ENCODE peak calls at places on chromosome 15, in four cellular contexts. Y is lung, U is NB4, P is IMR-90. O is an unnamed sample.
A peak's percentile ranks its signal among the peaks of the same experiment; 100 is the strongest.

GRCh38 chr15:83312046-83312445 is 27.6 kb upstream of the BNC1 start:
- DNase-seq in P (no peak), U (no peak), Y (no peak), O (no peak)

GRCh38 chr15:44193651-44194396 is 1.2 kb downstream of the FRMD5 start:
- DNase-seq in Y (no peak), U (no peak), P (peak; percentile 55), O (peak; percentile 58)

GRCh38 chr15:96285306-96285705 is 45.2 kb upstream of the NR2F2 start:
- DNase-seq in Y (no peak), P (peak; percentile 99), U (peak; percentile 77), O (peak; percentile 63)

GRCh38 chr15:33292718-33293307 is 18.0 kb upstream of the RYR3 start:
- DNase-seq in Y (peak; percentile 56), P (peak; percentile 53), U (peak; percentile 60), O (peak; percentile 69)

GRCh38 chr15:52288986-52289385 is 6.6 kb downstream of the MYO5C start:
- DNase-seq in P (no peak), U (no peak), Y (no peak), O (no peak)

GRCh38 chr15:92883643-92884458 is 16.3 kb upstream of the CHD2 start:
- DNase-seq in Y (no peak), P (peak; percentile 62), U (peak; percentile 36), O (peak; percentile 64)

GRCh38 chr15:84715442-84716035 is 400 bp downstream of the SEC11A start:
- DNase-seq in U (peak; percentile 70), Y (no peak), P (peak; percentile 28), O (peak; percentile 28)

GRCh38 chr15:33064878-33065277 is 129.6 kb downstream of the FMN1 start:
- DNase-seq in U (no peak), Y (no peak), P (peak; percentile 81), O (peak; percentile 17)

GRCh38 chr15:94984886-94985285 is 753.5 kb downstream of the MCTP2 start:
- DNase-seq in U (no peak), Y (no peak), P (no peak), O (no peak)

GRCh38 chr15:95286316-95286880 is 1044.1 kb upstream of the NR2F2 start:
- DNase-seq in U (no peak), P (no peak), Y (no peak), O (no peak)

GRCh38 chr15:45165536-45165935 is 22.2 kb downstream of the SHF start:
- DNase-seq in Y (no peak), P (no peak), U (no peak), O (no peak)

GRCh38 chr15:62497356-62497755 is 332.3 kb upstream of the C2CD4B start:
- DNase-seq in Y (no peak), P (peak; percentile 38), U (no peak), O (peak; percentile 23)

GRCh38 chr15:44676676-44677075 is 13.2 kb upstream of the SPG11 start:
- DNase-seq in U (no peak), Y (no peak), P (no peak), O (no peak)

GRCh38 chr15:69648775-69649735 is 196.4 kb downstream of the RPLP1 start:
- DNase-seq in P (no peak), Y (no peak), U (no peak), O (no peak)
- H3K4me3 ChIP-seq in P (no peak overlapping the region), Y (no peak overlapping the region), U (no peak overlapping the region), O (no peak overlapping the region)

DNA sequence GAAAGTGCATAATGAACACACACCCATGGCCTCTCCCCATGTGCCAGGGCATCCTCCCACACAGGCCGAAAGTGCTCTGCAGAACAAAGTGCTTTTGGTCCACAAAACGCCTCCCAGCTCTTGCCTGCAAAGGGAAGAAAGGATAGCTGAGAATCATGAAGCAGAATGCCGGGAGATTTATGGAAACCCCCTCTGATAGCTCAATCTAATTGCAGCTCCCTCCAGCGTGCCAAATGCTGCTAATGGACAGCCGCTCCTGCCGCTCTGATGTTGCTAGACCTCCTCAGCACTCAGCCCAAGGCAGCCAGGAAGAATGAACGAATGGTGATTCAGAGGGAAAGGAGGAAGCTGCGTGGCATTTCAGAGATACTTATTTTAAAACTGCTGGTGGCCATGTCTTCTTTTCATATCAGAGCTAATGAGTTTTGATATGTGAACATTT is 145.3 kb downstream of the TJP1 start:
- DNase-seq in U (peak; percentile 6), Y (no peak), P (peak; percentile 62), O (peak; percentile 63)
- H3K4me3 ChIP-seq in U (no peak overlapping the region), Y (no peak overlapping the region), P (no peak overlapping the region), O (no peak overlapping the region)

DNA sequence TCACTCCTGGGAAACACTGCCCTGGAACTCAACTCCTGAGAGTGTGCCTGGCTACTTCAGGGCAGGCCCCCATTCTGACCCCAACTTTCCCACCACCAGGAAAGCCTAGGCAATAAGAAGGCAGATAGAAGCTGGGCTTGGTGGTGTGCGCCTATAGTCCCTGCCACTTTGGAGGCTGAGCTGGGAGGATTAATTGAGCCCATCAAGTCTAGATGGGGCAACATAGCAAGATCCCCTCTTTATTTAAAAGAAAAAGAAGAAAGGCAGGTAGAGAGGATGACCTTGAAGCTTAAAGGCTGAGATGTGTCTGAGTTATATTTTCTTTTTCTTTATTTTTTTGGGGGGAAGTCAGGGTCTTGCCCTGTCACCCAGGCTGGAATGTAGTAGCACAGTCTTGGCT is 4.2 kb upstream of the RBPMS2 start:
- DNase-seq in U (no peak), P (no peak), Y (no peak), O (no peak)
- H3K4me3 ChIP-seq in U (no peak overlapping the region), P (no peak overlapping the region), Y (no peak overlapping the region), O (no peak overlapping the region)

GRCh38 chr15:39783244-39783820 is 691 bp upstream of the FSIP1 start:
- DNase-seq in P (peak; percentile 25), Y (no peak), U (peak; percentile 16), O (no peak)

GRCh38 chr15:39782441-39783138 is at the start of gene FSIP1:
- DNase-seq in P (peak; percentile 96), U (peak; percentile 95), Y (peak; percentile 97), O (peak; percentile 97)

GRCh38 chr15:39785139-39785538 is 2.5 kb upstream of the FSIP1 start:
- DNase-seq in U (no peak), Y (no peak), P (no peak), O (no peak)

GRCh38 chr15:39784638-39785037 is 2.0 kb upstream of the FSIP1 start:
- DNase-seq in U (no peak), Y (no peak), P (no peak), O (no peak)

GRCh38 chr15:39784125-39784524 is 1.5 kb upstream of the FSIP1 start:
- DNase-seq in Y (no peak), P (peak; percentile 71), U (peak; percentile 11), O (peak; percentile 33)
- H3K4me3 ChIP-seq in Y (no peak overlapping the region), P (peak overlapping the region; percentile 93), U (peak overlapping the region; percentile 95), O (peak overlapping the region; percentile 84)

GRCh38 chr15:78265752-78266224 is 1.4 kb downstream of the DNAJA4 start:
- DNase-seq in U (no peak), Y (no peak), P (peak; percentile 76), O (peak; percentile 17)

GRCh38 chr15:78263907-78264303 is 457 bp upstream of the DNAJA4 start:
- DNase-seq in Y (no peak), U (no peak), P (no peak), O (no peak)

GRCh38 chr15:78265137-78265460 is 737 bp downstream of the DNAJA4 start:
- DNase-seq in P (no peak), U (no peak), Y (no peak), O (no peak)

GRCh38 chr15:78263351-78263781 is 996 bp upstream of the DNAJA4 start:
- DNase-seq in Y (no peak), U (no peak), P (no peak), O (no peak)

DNA sequence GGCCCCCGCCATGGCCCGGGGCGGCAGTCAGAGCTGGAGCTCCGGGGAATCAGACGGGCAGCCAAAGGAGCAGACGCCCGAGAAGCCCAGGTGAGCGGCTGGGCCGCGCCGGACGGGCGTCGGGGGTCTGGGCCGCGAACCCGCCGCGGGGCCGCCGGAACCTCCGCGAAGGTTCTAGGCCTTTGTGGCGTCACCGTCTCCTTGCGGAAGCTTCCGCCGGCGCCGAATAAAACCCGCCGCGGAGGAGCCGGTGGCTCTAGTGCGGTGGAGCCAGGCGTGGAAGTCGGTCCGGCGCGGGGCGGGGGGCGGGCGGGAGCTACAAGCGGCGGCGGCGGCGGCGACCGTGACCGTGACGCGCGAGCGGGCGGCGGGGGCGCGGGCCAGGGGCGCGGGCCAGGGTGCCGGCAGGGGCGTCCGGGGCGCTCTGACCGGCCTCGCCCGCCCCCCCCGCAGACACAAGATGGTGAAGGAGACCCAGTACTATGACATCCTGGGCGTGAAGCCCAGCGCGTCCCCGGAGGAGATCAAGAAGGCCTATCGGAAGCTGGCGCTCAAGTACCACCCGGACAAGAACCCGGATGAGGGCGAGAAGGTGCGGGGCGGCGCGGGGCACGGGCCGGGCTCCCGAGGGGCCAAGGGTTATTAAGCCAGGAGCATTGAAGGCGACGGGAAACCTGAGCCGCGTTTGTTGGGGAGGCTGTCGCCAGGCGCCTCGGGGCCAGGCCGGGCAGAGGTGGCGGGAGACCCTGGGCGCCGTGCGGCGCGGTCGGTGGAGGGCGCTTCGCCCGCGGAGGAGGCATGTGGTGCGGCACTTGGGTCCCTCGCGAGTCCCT is at the start of gene DNAJA4:
- DNase-seq in U (no peak), Y (peak; percentile 48), P (no peak), O (peak; percentile 38)
- H3K4me3 ChIP-seq in U (no peak within 1 kb of the TSS), Y (peak within 1 kb of the TSS; percentile 65), P (peak within 1 kb of the TSS; percentile 28), O (peak within 1 kb of the TSS; percentile 53)

O was measured in fibroblast of pulmonary artery.